ENCODE peak calls at places on chromosomes 4 and X, in ten cellular contexts. Y, A, K, W, S, I, R, T, J and E are unnamed samples.

GRCh38 chr4:186592961-186593586 is 37.7 kb upstream of the MTNR1A start:
- DNase-seq in Y (no peak), A (no peak), K (no peak), W (no peak), S (no peak), I (no peak), R (no peak), T (no peak), J (no peak), E (no peak)

GRCh38 chr4:16916719-16917337 is 18.4 kb upstream of the LDB2 start:
- DNase-seq in Y (peak), A (peak), K (peak), W (no peak), S (peak), I (peak), R (peak), T (no peak), J (peak), E (peak)

GRCh38 chr4:154208424-154208823 is 283.2 kb downstream of the DCHS2 start:
- DNase-seq in Y (no peak), A (no peak), K (no peak), W (no peak), S (no peak), I (no peak), R (no peak), T (no peak), J (peak), E (no peak)

GRCh38 chr4:3415471-3416141 is 26.2 kb upstream of the HGFAC start:
- DNase-seq in Y (no peak), A (no peak), K (no peak), W (peak), S (no peak), I (no peak), R (no peak), T (no peak), J (no peak), E (no peak)

GRCh38 chrX:32448320-32448719 is 763.0 kb downstream of the DMD start:
- DNase-seq in Y (no peak), A (no peak), K (no peak), W (no peak), S (no peak), I (no peak), R (no peak), T (no peak), J (peak), E (no peak)

GRCh38 chr4:151204925-151205524 is 71.9 kb upstream of the PRSS48 start:
- DNase-seq in Y (no peak), A (no peak), K (no peak), W (no peak), S (no peak), I (no peak), R (no peak), T (no peak), J (no peak), E (no peak)

GRCh38 chr4:186666750-186667149 is 56.9 kb downstream of the FAT1 start:
- DNase-seq in Y (no peak), A (no peak), K (no peak), W (no peak), S (no peak), I (no peak), R (no peak), T (no peak), J (no peak), E (no peak)

GRCh38 chr4:158581161-158581560 is 59.5 kb downstream of the RXFP1 start:
- DNase-seq in Y (no peak), A (peak), K (no peak), W (no peak), S (no peak), I (no peak), R (no peak), T (no peak), J (no peak), E (no peak)

GRCh38 chr4:76830612-76831474 is 67.1 kb downstream of the SOWAHB start:
- DNase-seq in Y (peak), A (peak), K (peak), W (no peak), S (peak), I (peak), R (peak), T (no peak), J (no peak), E (no peak)

GRCh38 chr4:123346330-123346940 is 50.2 kb upstream of the SPRY1 start:
- DNase-seq in Y (no peak), A (no peak), K (no peak), W (no peak), S (no peak), I (no peak), R (no peak), T (no peak), J (no peak), E (no peak)

GRCh38 chr4:99722662-99723061 is 65.0 kb upstream of the C4orf54 start:
- DNase-seq in Y (no peak), A (no peak), K (no peak), W (no peak), S (no peak), I (peak), R (no peak), T (no peak), J (no peak), E (no peak)

GRCh38 chr4:57084360-57084759 is 25.8 kb downstream of the IGFBP7 start:
- DNase-seq in Y (no peak), A (no peak), K (no peak), W (no peak), S (no peak), I (no peak), R (no peak), T (no peak), J (no peak), E (no peak)

GRCh38 chr4:72553540-72553939 is 15.5 kb downstream of the ADAMTS3 start:
- DNase-seq in Y (no peak), A (no peak), K (no peak), W (no peak), S (no peak), I (peak), R (no peak), T (no peak), J (no peak), E (no peak)

GRCh38 chrX:76434103-76434741 is 6.7 kb downstream of the MAGEE1 start:
- DNase-seq in Y (no peak), A (no peak), K (no peak), W (no peak), S (no peak), I (no peak), R (no peak), T (no peak), J (no peak), E (no peak)

GRCh38 chr4:126306152-126306869 is 991.6 kb downstream of the FAT4 start:
- DNase-seq in Y (no peak), A (no peak), K (no peak), W (peak), S (no peak), I (no peak), R (no peak), T (no peak), J (no peak), E (no peak)

GRCh38 chrX:109622270-109622669 is 2.7 kb downstream of the KCNE5 start:
- DNase-seq in Y (no peak), A (no peak), K (no peak), W (no peak), S (no peak), I (no peak), R (no peak), T (no peak), J (no peak), E (no peak)

DNA sequence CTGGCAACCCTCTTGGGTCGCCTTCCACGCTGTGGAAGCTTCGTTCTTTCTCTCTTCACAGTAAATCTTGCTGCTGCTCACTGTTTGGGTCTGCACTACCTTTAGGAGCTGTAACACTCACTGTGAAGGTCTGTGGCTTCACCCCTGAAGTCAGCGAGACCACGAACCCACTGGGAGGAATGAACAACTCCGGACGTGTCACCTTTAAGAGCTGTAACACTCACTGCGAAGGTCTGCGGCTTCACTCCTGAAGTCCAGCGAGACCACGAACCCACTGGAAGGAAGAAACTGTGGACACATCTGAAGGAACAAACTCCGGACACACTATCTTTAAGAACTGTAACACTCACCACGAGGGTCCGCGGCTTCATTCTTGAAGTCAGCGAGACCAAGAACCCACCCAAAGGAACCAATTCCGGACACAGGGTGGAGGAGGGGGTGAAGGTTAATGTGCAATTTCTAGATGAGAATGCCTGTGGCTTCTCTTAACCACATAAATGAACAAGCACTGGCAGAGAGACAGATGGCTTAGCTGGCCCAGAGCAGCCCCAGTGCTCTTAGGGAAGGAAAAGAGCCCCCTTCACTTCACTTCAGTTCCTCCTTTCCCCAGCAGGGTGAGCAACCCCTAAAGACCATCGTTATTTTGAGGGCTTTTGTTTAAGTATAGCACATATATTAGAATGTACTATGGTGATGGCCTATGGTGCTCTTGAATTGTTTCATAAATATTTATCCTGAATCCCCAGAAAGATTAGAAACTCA is 73.0 kb downstream of the LUZP4 start:
- DNase-seq in Y (no peak), A (peak), K (no peak), W (no peak), S (no peak), I (no peak), R (no peak), T (no peak), J (peak), E (no peak)
- TF ChIP-seq CTCF in Y (no peak), A (peak), K (no peak), W (no peak), S (peak), I (peak), R (no peak), T (no peak), J (no peak), E (peak)

GRCh38 chr4:97153042-97153441 is 990.2 kb downstream of the STPG2 start:
- DNase-seq in Y (no peak), A (peak), K (peak), W (no peak), S (no peak), I (peak), R (no peak), T (no peak), J (peak), E (no peak)
- TF ChIP-seq CTCF in Y (peak), A (peak), K (peak), W (no peak), S (no peak), I (no peak), R (no peak), T (no peak), J (no peak), E (peak)

GRCh38 chr4:94389595-94390290 is 47.1 kb upstream of the HPGDS start:
- DNase-seq in Y (no peak), A (no peak), K (no peak), W (no peak), S (no peak), I (no peak), R (no peak), T (no peak), J (no peak), E (no peak)

GRCh38 chr4:94395541-94395940 is 52.9 kb upstream of the HPGDS start:
- DNase-seq in Y (no peak), A (no peak), K (no peak), W (no peak), S (no peak), I (no peak), R (no peak), T (no peak), J (no peak), E (no peak)

DNA sequence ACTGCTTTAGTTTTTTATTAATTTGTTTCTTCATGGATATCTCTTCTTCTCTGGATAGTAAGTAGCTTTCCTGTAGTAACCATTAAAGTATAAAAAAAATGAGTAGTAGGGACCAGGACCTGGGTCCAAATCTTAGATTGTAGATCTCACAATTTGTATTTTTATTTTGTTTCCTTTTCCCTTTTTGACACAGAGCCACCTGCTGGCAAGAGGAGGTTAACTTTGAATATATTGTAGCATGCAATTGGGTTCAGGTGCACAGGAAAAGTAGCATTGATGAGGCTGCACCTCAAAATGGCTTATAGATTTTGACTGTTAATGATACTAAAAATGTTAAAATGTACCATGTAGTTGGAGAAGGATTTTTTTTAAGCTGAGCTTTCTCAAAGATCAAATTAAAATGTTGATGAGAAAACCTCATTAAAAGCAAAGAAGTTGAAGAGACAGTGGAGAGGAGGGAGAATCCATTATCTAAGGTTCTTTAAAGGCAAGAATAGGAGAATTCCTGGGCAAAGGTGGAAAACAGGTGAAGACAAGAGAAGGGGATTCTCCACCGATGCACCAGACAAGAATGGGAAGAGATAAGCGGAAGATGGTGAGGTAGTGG is 48.3 kb upstream of the HPGDS start:
- DNase-seq in Y (peak), A (peak), K (no peak), W (no peak), S (no peak), I (no peak), R (peak), T (no peak), J (peak), E (no peak)
- TF ChIP-seq CTCF in Y (peak), A (peak), K (peak), W (peak), S (peak), I (peak), R (peak), T (no peak), J (peak), E (peak)

GRCh38 chr4:14943749-14944148 is 58.5 kb upstream of the CPEB2 start:
- DNase-seq in Y (no peak), A (no peak), K (no peak), W (no peak), S (no peak), I (no peak), R (no peak), T (no peak), J (no peak), E (no peak)
- TF ChIP-seq CTCF in Y (no peak), A (no peak), K (no peak), W (no peak), S (no peak), I (no peak), R (no peak), T (no peak), J (no peak), E (no peak)